ENCODE peak calls at places on chromosomes 5 and 9, in nine cellular contexts. R is NCI-H1105; L is brain microvascular endothelial cell; D is bronchial epithelial cell; S is activated T-helper 1 cell treated with anti-CD3 and anti-CD28 coated beads, Interleukin-2, amount 50 U/mL, for 16 hours; W is T-helper 1 cell; M is NCI-H2029 treated with DMSO at 0.1 percent for 48 hours; O is epithelial cell of esophagus; F is tibial artery. E is an unnamed sample.

GRCh38 chr9:104177003-104177611 is 83.0 kb downstream of the SMC2 start:
- DNase-seq in R (peak; percentile 18), L (no peak), D (peak; percentile 51), S (no peak), W (no peak), M (peak; percentile 23), O (peak; percentile 55), F (no peak), E (no peak)

GRCh38 chr9:32344551-32345182 is 39.8 kb upstream of the ACO1 start:
- DNase-seq in R (no peak), L (peak; percentile 16), D (peak; percentile 18), S (no peak), W (no peak), M (no peak), O (peak; percentile 45), F (no peak), E (no peak)

GRCh38 chr9:73116030-73116429 is 35.6 kb upstream of the ANXA1 start:
- DNase-seq in R (no peak), L (peak; percentile 65), D (peak; percentile 96), S (no peak), W (no peak), M (no peak), O (peak; percentile 93), F (no peak), E (no peak)

GRCh38 chr5:97162045-97162444 is 19.6 kb upstream of the LIX1 start:
- DNase-seq in R (peak; percentile 23), L (peak; percentile 70), D (peak; percentile 80), S (no peak), W (peak; percentile 39), M (peak; percentile 63), O (peak; percentile 87), F (peak; percentile 48), E (peak; percentile 82)

GRCh38 chr9:111034573-111035539 is 3.4 kb downstream of the LPAR1 start:
- DNase-seq in R (no peak), L (no peak), D (no peak), S (no peak), W (no peak), M (no peak), O (no peak), F (no peak), E (no peak)

GRCh38 chr9:86282979-86283535 is 719 bp upstream of the ISCA1 start:
- DNase-seq in R (no peak), L (peak; percentile 79), D (peak; percentile 89), S (no peak), W (no peak), M (no peak), O (peak; percentile 94), F (no peak), E (no peak)

GRCh38 chr5:65290677-65291076 is 191.0 kb downstream of the ADAMTS6 start:
- DNase-seq in R (no peak), L (no peak), D (no peak), S (no peak), W (no peak), M (no peak), O (peak; percentile 13), F (no peak), E (no peak)

GRCh38 chr5:120146787-120147186 is 317.3 kb upstream of the PRR16 start:
- DNase-seq in R (no peak), L (no peak), D (peak; percentile 72), S (no peak), W (no peak), M (no peak), O (peak; percentile 30), F (no peak), E (no peak)

GRCh38 chr5:76601470-76601869 is 21.7 kb downstream of the F2RL2 start:
- DNase-seq in R (peak; percentile 26), L (peak; percentile 72), D (peak; percentile 60), S (no peak), W (no peak), M (peak; percentile 8), O (peak; percentile 74), F (no peak), E (peak; percentile 42)